ENCODE peak calls at places on chromosomes 7 and 10, in seven cellular contexts. Q is neuronal stem cell, F is trophoblast cell, C is mesendoderm, E is H1, Y is H9, V is IMR-90. O is an unnamed sample.

GRCh38 chr10:79106251-79106650 is 37.5 kb downstream of the ZMIZ1 start:
- DNase-seq in Q (no peak), F (no peak), C (no peak), E (no peak), Y (no peak), V (no peak), O (no peak)

GRCh38 chr10:72025832-72026231 is 61.6 kb downstream of the CHST3 start:
- DNase-seq in Q (no peak), F (no peak), C (no peak), E (no peak), Y (no peak), V (no peak), O (no peak)

GRCh38 chr7:34596887-34597286 is 61.1 kb upstream of the NPSR1 start:
- DNase-seq in Q (no peak), F (no peak), C (peak; percentile 39), E (no peak), Y (no peak), V (no peak), O (no peak)

GRCh38 chr10:29877798-29878491 is 181.4 kb downstream of the JCAD start:
- DNase-seq in Q (no peak), F (no peak), C (no peak), E (no peak), Y (no peak), V (no peak), O (no peak)

GRCh38 chr10:71921319-71922027 is 42.7 kb upstream of the CHST3 start:
- DNase-seq in Q (no peak), F (no peak), C (peak; percentile 45), E (no peak), Y (no peak), V (no peak), O (peak; percentile 50)

GRCh38 chr10:103069453-103070331 is 123.4 kb downstream of the NT5C2 start:
- DNase-seq in Q (peak; percentile 42), F (peak; percentile 69), C (peak; percentile 70), E (peak; percentile 33), Y (peak; percentile 69), V (peak; percentile 68), O (peak; percentile 60)

GRCh38 chr7:135862586-135863361 is 114.2 kb upstream of the FAM180A start:
- DNase-seq in Q (peak; percentile 12), F (no peak), C (peak; percentile 85), E (no peak), Y (no peak), V (no peak), O (no peak)

GRCh38 chr10:102814456-102814871 is 22.7 kb downstream of the CYP17A1 start:
- DNase-seq in Q (no peak), F (no peak), C (no peak), E (no peak), Y (no peak), V (peak; percentile 40), O (peak; percentile 44)

GRCh38 chr7:113197274-113197673 is 78.9 kb upstream of the SMIM30 start:
- DNase-seq in Q (no peak), F (no peak), C (peak; percentile 28), E (no peak), Y (no peak), V (peak; percentile 91), O (no peak)

GRCh38 chr7:80834105-80834410 is 84.8 kb downstream of the SEMA3C start:
- DNase-seq in Q (no peak), F (no peak), C (no peak), E (no peak), Y (no peak), V (no peak), O (no peak)

GRCh38 chr10:118116555-118117311 is 70.0 kb upstream of the RAB11FIP2 start:
- DNase-seq in Q (no peak), F (no peak), C (no peak), E (no peak), Y (no peak), V (no peak), O (no peak)

GRCh38 chr10:123796736-123797135 is 94.9 kb downstream of the CPXM2 start:
- DNase-seq in Q (no peak), F (no peak), C (no peak), E (no peak), Y (no peak), V (no peak), O (no peak)

GRCh38 chr7:141012044-141012685 is 2.6 kb downstream of the MRPS33 start:
- DNase-seq in Q (peak; percentile 54), F (peak; percentile 48), C (peak; percentile 81), E (no peak), Y (peak; percentile 60), V (peak; percentile 62), O (peak; percentile 77)

GRCh38 chr7:561631-562393 is 42.2 kb upstream of the PDGFA start:
- DNase-seq in Q (no peak), F (no peak), C (no peak), E (no peak), Y (no peak), V (no peak), O (no peak)

GRCh38 chr7:144731661-144732060 is 104.2 kb downstream of the TPK1 start:
- DNase-seq in Q (no peak), F (no peak), C (no peak), E (no peak), Y (no peak), V (no peak), O (no peak)

GRCh38 chr7:44971188-44971907 is 7.5 kb downstream of the MYO1G start:
- DNase-seq in Q (no peak), F (no peak), C (no peak), E (no peak), Y (no peak), V (no peak), O (no peak)

GRCh38 chr7:116185956-116186355 is 24.4 kb upstream of the TES start:
- DNase-seq in Q (no peak), F (no peak), C (no peak), E (no peak), Y (no peak), V (peak; percentile 73), O (peak; percentile 22)

GRCh38 chr7:114598946-114599345 is 184.3 kb downstream of the FOXP2 start:
- DNase-seq in Q (no peak), F (no peak), C (no peak), E (no peak), Y (no peak), V (no peak), O (no peak)

DNA sequence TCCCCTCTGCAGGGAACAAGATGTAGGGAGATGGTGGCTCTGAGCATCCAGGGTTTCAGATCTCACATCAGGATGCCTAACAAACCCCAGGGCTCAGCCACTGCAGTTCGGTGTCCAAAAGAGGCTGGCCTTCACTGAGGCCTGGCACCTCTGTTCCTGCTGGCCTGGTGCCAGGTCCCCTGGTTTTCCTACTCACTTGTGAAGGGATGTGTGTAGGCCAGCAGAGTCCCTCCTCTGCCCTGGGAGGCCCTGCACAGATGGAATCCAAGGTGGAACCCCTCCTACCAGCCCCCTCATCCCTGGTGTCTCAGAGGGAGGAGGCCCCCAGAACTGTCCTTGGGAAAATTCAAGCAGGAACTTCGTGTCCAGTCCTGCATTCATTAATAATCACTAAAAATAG is 260.6 kb downstream of the CCSER2 start:
- DNase-seq in Q (no peak), F (no peak), C (no peak), E (no peak), Y (no peak), V (no peak), O (no peak)
- H3K4ac ChIP-seq in Q (no peak overlapping the region), F (no peak overlapping the region), C (no peak overlapping the region), E (no peak overlapping the region), Y (no peak overlapping the region), V (no peak overlapping the region), O (no peak overlapping the region)

DNA sequence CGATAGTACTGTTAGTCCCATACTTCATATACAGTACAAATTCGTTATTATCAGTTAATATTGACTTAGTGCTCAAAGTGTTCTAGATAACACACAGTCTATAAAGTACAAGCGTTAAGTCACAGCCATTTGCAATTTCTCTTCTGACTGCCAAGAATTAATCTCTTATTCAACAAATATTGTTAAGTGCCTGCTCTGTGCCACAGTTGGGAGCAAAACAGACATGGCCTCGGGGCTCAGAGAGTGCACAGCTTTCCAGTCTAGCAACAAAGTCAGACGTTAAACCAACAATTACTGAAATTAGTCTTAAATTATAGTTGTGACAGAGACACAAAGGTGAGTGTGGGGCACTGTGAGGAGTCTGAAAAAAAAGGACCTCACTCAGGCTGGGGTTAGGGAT is 113.0 kb upstream of the DPP6 start:
- DNase-seq in Q (no peak), F (no peak), C (no peak), E (no peak), Y (no peak), V (no peak), O (no peak)
- H3K4ac ChIP-seq in Q (no peak overlapping the region), F (no peak overlapping the region), C (no peak overlapping the region), E (no peak overlapping the region), Y (no peak overlapping the region), V (no peak overlapping the region), O (no peak overlapping the region)

GRCh38 chr7:52285689-52286088 is 749.7 kb upstream of the POM121L12 start:
- DNase-seq in Q (no peak), F (no peak), C (no peak), E (no peak), Y (no peak), V (no peak), O (no peak)

GRCh38 chr7:52289247-52289646 is 746.2 kb upstream of the POM121L12 start:
- DNase-seq in Q (no peak), F (no peak), C (no peak), E (no peak), Y (no peak), V (no peak), O (no peak)

GRCh38 chr7:52283399-52283798 is 752.0 kb upstream of the POM121L12 start:
- DNase-seq in Q (no peak), F (no peak), C (no peak), E (no peak), Y (no peak), V (no peak), O (no peak)

GRCh38 chr7:52287698-52288097 is 747.7 kb upstream of the POM121L12 start:
- DNase-seq in Q (no peak), F (no peak), C (no peak), E (no peak), Y (no peak), V (no peak), O (no peak)
- H3K4ac ChIP-seq in Q (no peak overlapping the region), F (no peak overlapping the region), C (no peak overlapping the region), E (no peak overlapping the region), Y (no peak overlapping the region), V (no peak overlapping the region), O (no peak overlapping the region)

DNA sequence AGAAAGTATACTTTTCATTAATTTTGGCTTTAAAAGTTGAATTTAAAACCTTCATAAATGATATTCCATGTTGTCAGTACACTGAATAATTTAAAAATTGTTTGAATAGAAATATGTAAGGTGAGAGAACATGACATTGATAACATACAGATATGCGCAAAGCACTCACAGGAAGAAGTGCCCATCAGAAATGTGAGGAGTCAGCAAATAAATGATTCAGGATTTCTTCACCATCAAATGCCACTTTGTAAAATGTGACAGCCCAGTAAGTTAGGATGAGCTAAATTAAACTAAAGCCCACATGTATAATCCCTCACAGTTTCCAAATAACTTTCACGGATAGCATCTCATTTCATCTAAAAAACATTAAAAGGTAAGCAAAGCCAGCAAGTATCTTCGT is 417.6 kb downstream of the MAGI2 start:
- DNase-seq in Q (no peak), F (no peak), C (no peak), E (no peak), Y (no peak), V (no peak), O (no peak)
- H3K4ac ChIP-seq in Q (no peak overlapping the region), F (no peak overlapping the region), C (no peak overlapping the region), E (no peak overlapping the region), Y (no peak overlapping the region), V (no peak overlapping the region), O (no peak overlapping the region)

GRCh38 chr7:148828965-148829364 is 55.1 kb downstream of the EZH2 start:
- DNase-seq in Q (no peak), F (no peak), C (no peak), E (no peak), Y (no peak), V (no peak), O (no peak)
- H3K4ac ChIP-seq in Q (no peak overlapping the region), F (no peak overlapping the region), C (no peak overlapping the region), E (no peak overlapping the region), Y (no peak overlapping the region), V (no peak overlapping the region), O (no peak overlapping the region)